ENCODE peak calls at places on chromosome 22, in six cellular contexts. H is left ventricle myocardium inferior, F is uterus, W is HL-60, T is foreskin fibroblast, I is progenitor cell of endocrine pancreas. E is an unnamed sample.

GRCh38 chr22:24688294-24688693 is 85.3 kb downstream of the GGT1 start:
- DNase-seq in F (no peak), I (no peak), W (no peak), H (no peak), T (no peak), E (no peak)

GRCh38 chr22:25853902-25854301 is 111.9 kb downstream of the MYO18B start:
- DNase-seq in F (no peak), I (no peak), T (no peak), W (no peak), H (no peak), E (no peak)

GRCh38 chr22:43884600-43885318 is 7.1 kb downstream of the PNPLA5 start:
- DNase-seq in W (peak; percentile 31), I (peak; percentile 57), H (peak; percentile 59), F (peak; percentile 28), T (peak; percentile 28), E (peak; percentile 79)

GRCh38 chr22:17772249-17772962 is 1.9 kb downstream of the BID start:
- DNase-seq in F (no peak), I (no peak), W (no peak), T (peak; percentile 53), H (no peak), E (peak; percentile 30)

GRCh38 chr22:49571326-49571725 is 256.3 kb downstream of the BRD1 start:
- DNase-seq in H (no peak), I (no peak), W (no peak), F (peak; percentile 3), T (no peak), E (no peak)

GRCh38 chr22:48660795-48661740 is 1166.6 kb downstream of the BRD1 start:
- DNase-seq in H (no peak), W (no peak), F (no peak), T (no peak), I (no peak), E (no peak)

GRCh38 chr22:31179345-31179744 is 19.4 kb downstream of the RNF185 start:
- DNase-seq in W (no peak), T (no peak), F (no peak), H (no peak), I (no peak), E (peak; percentile 4)

GRCh38 chr22:43567691-43568308 is 156.0 kb downstream of the MPPED1 start:
- DNase-seq in H (no peak), F (no peak), I (no peak), W (no peak), T (no peak), E (no peak)

GRCh38 chr22:48676266-48677167 is 1151.2 kb downstream of the BRD1 start:
- DNase-seq in H (no peak), W (no peak), I (no peak), T (no peak), F (no peak), E (no peak)

GRCh38 chr22:29663230-29663826 is 56.5 kb upstream of the CABP7 start:
- DNase-seq in W (no peak), T (no peak), H (no peak), F (no peak), I (no peak), E (no peak)

GRCh38 chr22:40529817-40530216 is 106.7 kb downstream of the MRTFA start:
- DNase-seq in F (no peak), H (no peak), W (no peak), T (no peak), I (no peak), E (no peak)

GRCh38 chr22:17191163-17191562 is 28.1 kb downstream of the ADA2 start:
- DNase-seq in W (no peak), F (no peak), H (no peak), I (no peak), T (peak; percentile 20), E (no peak)

GRCh38 chr22:44091751-44092150 is 67.6 kb downstream of the PARVB start:
- DNase-seq in F (no peak), H (no peak), W (no peak), T (no peak), I (no peak), E (no peak)

GRCh38 chr22:19639610-19640135 is 74.6 kb upstream of the SEPTIN5 start:
- DNase-seq in I (no peak), F (no peak), W (no peak), T (no peak), H (no peak), E (no peak)

GRCh38 chr22:46761017-46761416 is 1.4 kb upstream of the TBC1D22A start:
- DNase-seq in W (no peak), I (no peak), H (no peak), T (no peak), F (no peak), E (no peak)

GRCh38 chr22:46756097-46756496 is 6.4 kb upstream of the TBC1D22A start:
- DNase-seq in W (no peak), T (no peak), H (no peak), I (no peak), F (no peak), E (no peak)

GRCh38 chr22:46757104-46757503 is 5.3 kb upstream of the TBC1D22A start:
- DNase-seq in T (no peak), H (no peak), F (no peak), W (no peak), I (no peak), E (no peak)

GRCh38 chr22:46758098-46758497 is 4.4 kb upstream of the TBC1D22A start:
- DNase-seq in F (no peak), T (no peak), W (no peak), I (no peak), H (no peak), E (no peak)

GRCh38 chr22:46758867-46759290 is 3.6 kb upstream of the TBC1D22A start:
- DNase-seq in H (no peak), I (peak; percentile 45), F (no peak), W (no peak), T (peak; percentile 52), E (peak; percentile 57)
- TF ChIP-seq CTCF in H (peak; percentile 81), I (peak; percentile 76), F (peak; percentile 43), W (peak; percentile 72), T (peak; percentile 68), E (peak; percentile 62)

GRCh38 chr22:50606126-50606525 is 5.5 kb downstream of the MAPK8IP2 start:
- DNase-seq in F (no peak), H (no peak), W (no peak), I (no peak), T (no peak), E (no peak)
- TF ChIP-seq CTCF in F (no peak), H (no peak), W (no peak), I (no peak), T (no peak), E (no peak)

GRCh38 chr22:26885441-26886261 is 228.3 kb downstream of the MIAT start:
- DNase-seq in I (no peak), T (no peak), H (no peak), F (no peak), W (no peak), E (no peak)
- TF ChIP-seq CTCF in I (no peak), T (no peak), H (no peak), F (no peak), W (no peak), E (no peak)

GRCh38 chr22:38981005-38981658 is 1.0 kb upstream of the APOBEC3B start:
- DNase-seq in I (no peak), F (peak; percentile 60), W (no peak), H (no peak), T (peak; percentile 17), E (peak; percentile 33)
- TF ChIP-seq CTCF in I (peak; percentile 57), F (peak; percentile 54), W (no peak), H (no peak), T (peak; percentile 13), E (peak; percentile 28)

DNA sequence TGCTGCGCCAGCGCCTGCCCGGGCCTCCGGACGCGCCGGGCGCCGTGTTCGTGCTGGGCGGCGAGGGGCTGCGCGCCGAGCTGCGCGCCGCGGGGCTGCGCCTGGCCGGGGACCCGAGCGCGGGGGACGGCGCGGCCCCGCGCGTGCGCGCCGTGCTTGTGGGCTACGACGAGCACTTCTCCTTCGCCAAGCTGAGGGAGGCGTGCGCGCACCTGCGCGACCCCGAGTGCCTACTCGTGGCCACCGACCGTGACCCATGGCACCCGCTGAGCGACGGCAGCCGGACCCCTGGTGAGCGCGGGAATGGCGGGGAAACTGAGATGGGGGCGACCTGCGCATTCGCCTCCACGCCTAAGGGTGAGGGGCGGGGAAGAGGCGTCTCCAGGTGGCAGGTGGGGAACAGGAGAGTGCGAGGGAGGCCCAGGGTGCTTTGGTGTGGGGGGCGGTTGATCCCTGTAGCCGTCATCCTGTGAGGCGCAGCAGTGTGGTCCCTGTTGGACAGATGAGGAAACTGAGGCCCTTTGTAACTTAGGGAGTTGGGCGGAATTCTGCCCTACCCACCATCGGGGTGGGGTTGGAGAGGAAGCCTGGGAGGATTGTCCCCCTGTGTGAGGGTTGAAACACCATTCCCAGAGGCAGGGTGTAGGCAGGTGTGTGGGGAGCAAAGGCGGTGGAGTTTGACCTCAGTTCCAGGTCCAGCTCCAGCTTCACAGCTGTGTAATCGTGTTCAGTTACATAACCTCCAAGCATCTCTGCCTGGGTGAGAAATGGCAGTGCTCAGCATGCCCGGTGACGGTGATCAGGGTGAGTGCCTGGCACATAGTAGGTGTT is 758 bp downstream of the PDXP start:
- DNase-seq in F (no peak), T (no peak), H (no peak), I (no peak), W (peak; percentile 50), E (peak; percentile 48)
- TF ChIP-seq CTCF in F (no peak), T (no peak), H (no peak), I (no peak), W (no peak), E (no peak)

E was measured in nephron progenitor cell.